ENCODE peak calls at places on chromosomes 11 and 22, in ten cellular contexts. O is breast epithelium, N is esophagus muscularis mucosa, S is transverse colon, Q is sigmoid colon, C is stomach, W is HCT116, U is endothelial cell of umbilical vein, M is K562, K is prostate gland. E is an unnamed sample.

GRCh38 chr11:3807856-3808845 is at the start of gene PGAP2:
- DNase-seq in O (peak; percentile 55), Q (peak; percentile 72), N (no peak), U (peak; percentile 57), C (peak; percentile 68), W (peak; percentile 61), K (peak; percentile 61), M (peak; percentile 85), S (peak; percentile 77), E (peak; percentile 79)

GRCh38 chr22:20948450-20948849 is 18.6 kb upstream of the AIFM3 start:
- DNase-seq in O (no peak), N (no peak), S (peak; percentile 40), Q (no peak), M (no peak), U (no peak), W (no peak), K (no peak), C (no peak), E (no peak)

GRCh38 chr11:69642549-69642912 is 1.6 kb downstream of the CCND1 start:
- DNase-seq in M (peak; percentile 36), C (peak; percentile 52), W (no peak), Q (peak; percentile 65), S (peak; percentile 59), U (peak; percentile 12), K (no peak), N (no peak), O (no peak), E (no peak)

GRCh38 chr22:43151251-43152000 is at the start of gene TSPO:
- DNase-seq in O (peak; percentile 62), K (peak; percentile 78), C (peak; percentile 86), M (peak; percentile 75), W (no peak), U (peak; percentile 38), Q (peak; percentile 90), N (peak; percentile 95), S (peak; percentile 84), E (peak; percentile 88)

GRCh38 chr11:96237759-96238158 is 105.2 kb downstream of the MAML2 start:
- DNase-seq in U (no peak), K (no peak), Q (no peak), O (no peak), M (no peak), W (no peak), N (no peak), C (no peak), S (no peak), E (no peak)

GRCh38 chr22:40898850-40899357 is 37.0 kb upstream of the DNAJB7 start:
- DNase-seq in N (no peak), U (peak; percentile 55), M (peak; percentile 35), S (no peak), Q (no peak), K (no peak), W (peak; percentile 23), C (no peak), O (no peak), E (no peak)

GRCh38 chr22:27401321-27401720 is 400.2 kb downstream of the MN1 start:
- DNase-seq in N (no peak), S (no peak), M (no peak), U (no peak), K (no peak), W (no peak), C (no peak), Q (no peak), O (no peak), E (no peak)

GRCh38 chr22:19292262-19293230 is 1.0 kb upstream of the CLTCL1 start:
- DNase-seq in M (peak; percentile 47), U (no peak), O (peak; percentile 23), N (peak; percentile 89), Q (no peak), W (no peak), C (no peak), K (peak; percentile 17), S (peak; percentile 18), E (peak; percentile 67)

DNA sequence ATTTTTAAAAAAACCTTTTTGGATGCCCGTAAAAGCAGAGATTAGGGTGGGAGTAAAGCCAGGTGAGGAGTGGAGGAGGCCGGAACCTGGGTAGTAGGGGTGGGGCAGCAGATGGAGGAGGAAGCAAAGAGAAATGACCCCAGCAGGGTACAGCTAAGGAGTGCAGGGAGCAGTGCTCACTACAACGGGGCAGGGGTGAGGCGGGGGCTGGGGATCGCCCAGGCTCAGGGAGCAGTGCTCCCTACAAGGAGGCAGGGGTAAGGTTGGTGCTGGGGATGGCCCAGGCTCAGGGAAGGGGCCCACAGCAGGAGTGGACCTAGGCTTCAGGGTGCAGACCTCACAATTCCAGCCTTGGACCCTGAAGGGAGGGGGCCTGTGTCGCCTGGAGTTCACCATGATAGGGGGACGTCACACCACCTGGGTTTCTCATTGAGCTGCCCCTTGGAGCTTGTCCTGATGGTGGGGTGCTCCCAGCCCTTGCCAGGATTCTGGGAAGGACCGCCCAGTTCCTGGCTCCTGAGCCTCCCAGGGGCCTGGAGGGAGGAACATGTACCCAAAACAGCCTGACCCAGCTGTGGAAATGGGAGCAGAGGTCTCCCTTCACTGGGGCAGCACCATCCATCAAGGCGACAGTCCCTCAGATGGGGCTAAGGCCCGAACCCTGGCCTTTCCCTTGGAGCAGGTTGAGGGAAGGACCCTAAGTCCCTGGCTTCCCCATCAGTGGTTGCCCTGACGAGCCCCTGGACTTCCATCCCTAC is 2.9 kb upstream of the PNPLA2 start:
- DNase-seq in M (no peak), S (no peak), K (no peak), W (no peak), Q (no peak), N (no peak), U (no peak), O (no peak), C (no peak), E (no peak)
- TF ChIP-seq POLR2A in M (peak; percentile 23), S (no peak), K (no peak), W (no peak), Q (no peak), N (no peak), U (peak; percentile 17), O (no peak), C (no peak), E (no peak)

GRCh38 chr11:64996710-64997380 is at the start of gene BATF2:
- DNase-seq in S (peak; percentile 90), K (peak; percentile 50), N (peak; percentile 96), W (peak; percentile 50), C (peak; percentile 89), Q (peak; percentile 92), O (peak; percentile 57), M (peak; percentile 90), U (peak; percentile 73), E (no peak)
- TF ChIP-seq POLR2AphosphoS5 in S (peak; percentile 85), K (peak; percentile 69), N (peak; percentile 72), W (peak; percentile 58), C (peak; percentile 58), Q (peak; percentile 78), O (no peak), M (no peak), U (peak; percentile 56), E (no peak)

DNA sequence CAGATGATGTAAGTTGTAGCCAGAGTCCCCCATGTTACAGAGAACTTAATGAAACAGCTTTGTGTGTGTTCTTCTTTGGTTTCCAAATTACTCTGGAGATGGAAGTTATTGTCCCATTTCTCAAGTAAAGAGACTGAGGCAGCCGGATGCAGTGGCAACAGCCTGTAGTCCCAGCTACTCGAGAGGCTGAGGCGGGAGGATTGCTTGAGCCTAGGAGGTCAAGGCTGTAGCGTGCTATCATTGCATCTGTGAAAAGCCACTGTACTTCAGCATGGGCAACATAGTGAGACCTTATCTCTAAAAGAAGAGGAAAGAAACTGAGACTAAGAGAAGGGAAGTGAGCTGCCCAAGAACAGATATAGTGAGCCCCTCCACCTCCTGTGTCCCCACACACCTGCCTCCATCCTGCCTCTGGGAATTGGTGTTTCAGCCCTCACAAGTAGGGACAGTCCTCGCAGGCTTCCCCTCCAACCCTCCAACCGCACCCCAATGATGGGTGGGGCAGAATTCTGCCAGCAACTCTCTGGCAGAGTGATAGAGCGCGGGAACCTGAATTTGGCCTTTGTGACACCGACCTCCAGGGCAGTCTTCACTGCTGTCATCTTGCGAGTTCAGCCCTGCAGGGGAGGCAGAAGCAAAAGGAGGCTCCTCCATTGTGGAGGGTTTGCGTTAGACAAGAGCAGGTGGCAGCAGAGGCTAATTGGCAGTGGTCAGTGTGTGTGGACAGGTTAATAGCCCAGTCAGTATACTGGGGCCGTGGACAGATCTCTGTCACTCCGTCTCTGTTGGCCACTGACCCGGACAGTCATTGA is 1.6 kb downstream of the PDXP start:
- DNase-seq in U (no peak), C (no peak), K (no peak), M (no peak), S (peak; percentile 46), W (no peak), Q (no peak), O (no peak), N (no peak), E (no peak)
- H3K36me3 ChIP-seq in U (no peaks in the 10 kb centered on the region), C (no peaks in the 10 kb centered on the region), K (no peaks in the 10 kb centered on the region), M (peaks cover 41% of the 10 kb centered on the region), S (no peaks in the 10 kb centered on the region), W (peaks cover 11% of the 10 kb centered on the region), Q (no peaks in the 10 kb centered on the region), O (no peaks in the 10 kb centered on the region), N (no peaks in the 10 kb centered on the region), E (peaks cover 3% of the 10 kb centered on the region)

GRCh38 chr11:353315-353857 is 15.9 kb upstream of the B4GALNT4 start:
- DNase-seq in Q (peak; percentile 96), W (no peak), U (peak; percentile 49), N (no peak), M (peak; percentile 44), S (peak; percentile 73), K (peak; percentile 88), O (peak; percentile 84), C (peak; percentile 87), E (peak; percentile 88)

GRCh38 chr11:358129-358805 is 11.0 kb upstream of the B4GALNT4 start:
- DNase-seq in C (no peak), O (no peak), U (no peak), Q (peak; percentile 69), N (no peak), K (no peak), M (peak; percentile 11), W (no peak), S (no peak), E (peak; percentile 56)

GRCh38 chr11:357582-357981 is 11.7 kb upstream of the B4GALNT4 start:
- DNase-seq in C (no peak), U (no peak), Q (no peak), N (no peak), S (no peak), M (no peak), O (no peak), K (no peak), W (no peak), E (no peak)

GRCh38 chr11:356610-357009 is 12.7 kb upstream of the B4GALNT4 start:
- DNase-seq in M (no peak), S (no peak), U (no peak), C (no peak), Q (no peak), K (no peak), O (no peak), N (no peak), W (no peak), E (no peak)

DNA sequence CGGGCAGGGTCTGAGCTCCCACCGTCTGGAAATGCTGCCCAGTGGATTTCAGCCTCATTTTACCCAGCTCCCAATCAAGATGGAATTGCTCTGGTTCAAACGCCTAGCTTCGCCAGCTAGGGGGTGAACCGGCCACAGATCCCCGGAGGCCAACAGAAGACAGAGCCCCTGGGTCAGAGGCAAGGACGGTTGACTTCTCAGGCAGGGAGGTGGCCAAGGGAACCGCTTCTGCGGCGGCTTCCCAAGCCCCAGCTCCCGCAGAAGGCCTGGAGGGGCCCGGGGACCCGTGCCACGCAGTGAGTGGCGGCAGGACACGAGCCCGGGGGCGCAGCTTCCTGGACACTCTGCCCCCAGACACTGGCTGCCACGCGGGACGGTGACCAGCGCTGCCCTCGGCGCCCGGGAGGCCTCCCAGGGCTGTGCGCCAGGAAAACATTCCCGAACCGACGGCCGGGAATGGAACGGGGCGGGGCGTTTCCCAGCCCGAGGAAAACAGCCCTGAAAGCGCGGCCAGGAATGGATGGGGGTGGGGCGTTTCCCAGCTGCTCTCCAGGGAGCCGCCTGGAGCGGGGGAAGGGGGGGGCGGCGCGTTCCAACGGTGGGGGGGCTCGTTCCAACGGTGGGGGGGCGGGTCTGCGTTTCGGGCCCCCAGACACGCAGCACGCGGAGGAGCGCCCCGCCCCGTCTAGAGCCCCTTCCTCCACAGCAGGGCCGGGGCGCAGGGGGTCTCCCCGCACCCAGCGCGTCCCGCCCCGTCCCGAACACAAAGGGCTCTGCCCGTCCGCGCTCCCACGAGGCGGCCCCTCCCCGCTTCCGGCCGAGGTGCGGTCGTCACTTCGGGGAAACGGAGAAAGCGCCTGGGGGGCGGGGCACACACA is 13.5 kb upstream of the B4GALNT4 start:
- DNase-seq in S (peak; percentile 95), M (peak; percentile 90), Q (peak; percentile 99), C (peak; percentile 93), O (peak; percentile 92), U (peak; percentile 96), K (peak; percentile 88), N (peak; percentile 98), W (peak; percentile 65), E (peak; percentile 97)
- TF ChIP-seq POLR2A in S (peak; percentile 18), M (peak; percentile 58), Q (peak; percentile 19), C (no peak), O (peak; percentile 29), U (peak; percentile 77), K (peak; percentile 36), N (peak; percentile 72), W (peak; percentile 11), E (peak; percentile 22)

E was measured in suprapubic skin.